ENCODE peak calls at places on chromosome 22, in six cellular contexts. One of them, this sample, is unnamed.
A peak's percentile ranks its signal among the peaks of the same experiment; 100 is the strongest.

GRCh38 chr22:31278643-31279326 is 13.5 kb downstream of the PIK3IP1 start:
- DNase-seq in transverse colon: no peak
- DNase-seq in neural crest cell: no peak
- DNase-seq in CD8-positive, alpha-beta T cell: peak; percentile 66
- DNase-seq in tibial nerve: no peak
- DNase-seq in mucosa of descending colon: no peak
- DNase-seq in this sample: no peak

GRCh38 chr22:32623943-32624342 is 149.3 kb downstream of the FBXO7 start:
- DNase-seq in transverse colon: peak; percentile 49
- DNase-seq in neural crest cell: no peak
- DNase-seq in CD8-positive, alpha-beta T cell: no peak
- DNase-seq in tibial nerve: peak; percentile 80
- DNase-seq in mucosa of descending colon: no peak
- DNase-seq in this sample: no peak

GRCh38 chr22:49667236-49667635 is 160.4 kb downstream of the BRD1 start:
- DNase-seq in transverse colon: peak; percentile 22
- DNase-seq in neural crest cell: no peak
- DNase-seq in CD8-positive, alpha-beta T cell: no peak
- DNase-seq in tibial nerve: no peak
- DNase-seq in mucosa of descending colon: no peak
- DNase-seq in this sample: no peak

GRCh38 chr22:46058591-46059519 is 81.9 kb upstream of the WNT7B start:
- DNase-seq in transverse colon: peak; percentile 9
- DNase-seq in neural crest cell: no peak
- DNase-seq in CD8-positive, alpha-beta T cell: no peak
- DNase-seq in tibial nerve: peak; percentile 12
- DNase-seq in mucosa of descending colon: peak; percentile 56
- DNase-seq in this sample: no peak

GRCh38 chr22:43013355-43014061 is 1.4 kb downstream of the PACSIN2 start:
- DNase-seq in transverse colon: no peak
- DNase-seq in neural crest cell: no peak
- DNase-seq in CD8-positive, alpha-beta T cell: no peak
- DNase-seq in tibial nerve: no peak
- DNase-seq in mucosa of descending colon: peak; percentile 21
- DNase-seq in this sample: no peak

GRCh38 chr22:48309115-48309705 is 1518.5 kb downstream of the BRD1 start:
- DNase-seq in transverse colon: no peak
- DNase-seq in neural crest cell: no peak
- DNase-seq in CD8-positive, alpha-beta T cell: no peak
- DNase-seq in tibial nerve: no peak
- DNase-seq in mucosa of descending colon: no peak
- DNase-seq in this sample: no peak

GRCh38 chr22:36201630-36202312 is at the start of gene APOL4:
- DNase-seq in transverse colon: peak; percentile 66
- DNase-seq in neural crest cell: no peak
- DNase-seq in CD8-positive, alpha-beta T cell: no peak
- DNase-seq in tibial nerve: peak; percentile 69
- DNase-seq in mucosa of descending colon: peak; percentile 76
- DNase-seq in this sample: no peak

GRCh38 chr22:30423296-30423958 is 2.1 kb upstream of the MTFP1 start:
- DNase-seq in transverse colon: peak; percentile 56
- DNase-seq in neural crest cell: no peak
- DNase-seq in CD8-positive, alpha-beta T cell: peak; percentile 53
- DNase-seq in tibial nerve: no peak
- DNase-seq in mucosa of descending colon: peak; percentile 88
- DNase-seq in this sample: no peak

GRCh38 chr22:38261478-38261803 is 11.4 kb downstream of the TMEM184B start:
- DNase-seq in transverse colon: no peak
- DNase-seq in neural crest cell: no peak
- DNase-seq in CD8-positive, alpha-beta T cell: no peak
- DNase-seq in tibial nerve: no peak
- DNase-seq in mucosa of descending colon: no peak
- DNase-seq in this sample: no peak

GRCh38 chr22:38258895-38259294 is 13.9 kb downstream of the TMEM184B start:
- DNase-seq in transverse colon: no peak
- DNase-seq in neural crest cell: no peak
- DNase-seq in CD8-positive, alpha-beta T cell: no peak
- DNase-seq in tibial nerve: no peak
- DNase-seq in mucosa of descending colon: no peak
- DNase-seq in this sample: no peak

GRCh38 chr22:38259370-38259769 is 13.4 kb downstream of the TMEM184B start:
- DNase-seq in transverse colon: no peak
- DNase-seq in neural crest cell: no peak
- DNase-seq in CD8-positive, alpha-beta T cell: no peak
- DNase-seq in tibial nerve: no peak
- DNase-seq in mucosa of descending colon: no peak
- DNase-seq in this sample: no peak

GRCh38 chr22:38262051-38262795 is 10.6 kb downstream of the TMEM184B start:
- DNase-seq in transverse colon: peak; percentile 78
- DNase-seq in neural crest cell: no peak
- DNase-seq in CD8-positive, alpha-beta T cell: peak; percentile 42
- DNase-seq in tibial nerve: no peak
- DNase-seq in mucosa of descending colon: peak; percentile 69
- DNase-seq in this sample: no peak

GRCh38 chr22:38260760-38261477 is 11.9 kb downstream of the TMEM184B start:
- DNase-seq in transverse colon: no peak
- DNase-seq in neural crest cell: no peak
- DNase-seq in CD8-positive, alpha-beta T cell: no peak
- DNase-seq in tibial nerve: no peak
- DNase-seq in mucosa of descending colon: no peak
- DNase-seq in this sample: no peak
- TF ChIP-seq CTCF in transverse colon: no peak
- TF ChIP-seq CTCF in neural crest cell: no peak
- TF ChIP-seq CTCF in CD8-positive, alpha-beta T cell: no peak
- TF ChIP-seq CTCF in tibial nerve: peak; percentile 19
- TF ChIP-seq CTCF in mucosa of descending colon: no peak
- TF ChIP-seq CTCF in this sample: no peak

DNA sequence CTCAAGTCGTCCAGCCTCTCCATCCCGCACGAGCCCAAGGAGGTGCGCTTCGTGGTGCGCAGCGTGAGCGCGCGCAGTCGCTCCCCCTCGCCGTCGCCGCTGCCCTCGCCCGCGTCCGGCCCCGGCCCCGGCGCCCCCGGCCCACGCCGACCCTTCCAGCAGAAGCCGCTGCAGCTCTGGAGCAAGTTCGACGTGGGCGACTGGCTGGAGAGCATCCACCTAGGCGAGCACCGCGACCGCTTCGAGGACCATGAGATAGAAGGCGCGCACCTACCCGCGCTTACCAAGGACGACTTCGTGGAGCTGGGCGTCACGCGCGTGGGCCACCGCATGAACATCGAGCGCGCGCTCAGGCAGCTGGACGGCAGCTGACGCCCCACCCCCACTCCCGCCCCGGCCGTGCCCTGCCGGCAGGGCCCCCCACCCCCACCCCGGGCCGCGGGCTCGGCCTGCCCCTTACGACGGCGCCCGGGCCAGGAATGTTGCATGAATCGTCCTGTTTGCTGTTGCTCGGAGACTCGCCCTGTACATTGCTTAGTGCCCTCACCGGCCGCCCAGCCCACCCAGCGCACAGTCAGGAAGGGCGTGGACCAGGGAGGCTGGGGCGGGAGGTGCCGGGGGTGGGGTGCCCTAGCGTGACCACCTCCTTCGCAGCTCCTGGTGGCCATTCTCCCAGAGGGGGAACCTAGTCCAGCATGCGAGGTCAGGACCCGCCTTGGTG is 6.9 kb upstream of the ACR start:
- DNase-seq in transverse colon: no peak
- DNase-seq in neural crest cell: no peak
- DNase-seq in CD8-positive, alpha-beta T cell: no peak
- DNase-seq in tibial nerve: peak; percentile 12
- DNase-seq in mucosa of descending colon: no peak
- DNase-seq in this sample: no peak
- TF ChIP-seq CTCF in transverse colon: no peak
- TF ChIP-seq CTCF in neural crest cell: no peak
- TF ChIP-seq CTCF in CD8-positive, alpha-beta T cell: no peak
- TF ChIP-seq CTCF in tibial nerve: no peak
- TF ChIP-seq CTCF in mucosa of descending colon: no peak
- TF ChIP-seq CTCF in this sample: no peak

DNA sequence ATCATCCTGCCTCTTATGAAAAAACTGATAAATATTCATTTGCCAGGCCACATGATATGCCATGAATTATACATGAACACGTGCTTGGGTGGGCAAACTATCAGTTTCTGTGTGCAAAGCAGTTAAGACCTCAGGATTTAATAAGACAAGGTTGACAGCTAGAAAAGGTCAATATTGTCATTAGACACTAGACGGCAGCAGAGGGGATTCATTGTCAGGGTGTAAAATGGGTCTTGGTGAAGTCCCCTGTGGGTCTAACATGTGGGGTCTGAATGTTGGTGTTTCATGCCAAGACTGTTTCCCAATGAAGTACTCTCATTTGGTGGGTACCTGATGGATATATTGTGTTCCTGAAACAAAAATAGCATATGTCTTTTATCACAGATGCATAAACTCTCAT is 111.9 kb downstream of the MYO18B start:
- DNase-seq in transverse colon: no peak
- DNase-seq in neural crest cell: no peak
- DNase-seq in CD8-positive, alpha-beta T cell: no peak
- DNase-seq in tibial nerve: no peak
- DNase-seq in mucosa of descending colon: no peak
- DNase-seq in this sample: no peak
- TF ChIP-seq CTCF in transverse colon: no peak
- TF ChIP-seq CTCF in neural crest cell: peak; percentile 56
- TF ChIP-seq CTCF in CD8-positive, alpha-beta T cell: no peak
- TF ChIP-seq CTCF in tibial nerve: no peak
- TF ChIP-seq CTCF in mucosa of descending colon: no peak
- TF ChIP-seq CTCF in this sample: peak; percentile 35

GRCh38 chr22:44116331-44116730 is 64.4 kb upstream of the PARVG start:
- DNase-seq in transverse colon: no peak
- DNase-seq in neural crest cell: no peak
- DNase-seq in CD8-positive, alpha-beta T cell: no peak
- DNase-seq in tibial nerve: no peak
- DNase-seq in mucosa of descending colon: no peak
- DNase-seq in this sample: no peak

GRCh38 chr22:44116755-44117684 is 63.7 kb upstream of the PARVG start:
- DNase-seq in transverse colon: no peak
- DNase-seq in neural crest cell: no peak
- DNase-seq in CD8-positive, alpha-beta T cell: no peak
- DNase-seq in tibial nerve: no peak
- DNase-seq in mucosa of descending colon: no peak
- DNase-seq in this sample: no peak

GRCh38 chr22:44119669-44120313 is 60.9 kb upstream of the PARVG start:
- DNase-seq in transverse colon: no peak
- DNase-seq in neural crest cell: no peak
- DNase-seq in CD8-positive, alpha-beta T cell: no peak
- DNase-seq in tibial nerve: no peak
- DNase-seq in mucosa of descending colon: no peak
- DNase-seq in this sample: no peak

GRCh38 chr22:44120314-44120704 is 60.4 kb upstream of the PARVG start:
- DNase-seq in transverse colon: no peak
- DNase-seq in neural crest cell: no peak
- DNase-seq in CD8-positive, alpha-beta T cell: no peak
- DNase-seq in tibial nerve: no peak
- DNase-seq in mucosa of descending colon: no peak
- DNase-seq in this sample: no peak

GRCh38 chr22:44118645-44119315 is 61.9 kb upstream of the PARVG start:
- DNase-seq in transverse colon: no peak
- DNase-seq in neural crest cell: no peak
- DNase-seq in CD8-positive, alpha-beta T cell: no peak
- DNase-seq in tibial nerve: no peak
- DNase-seq in mucosa of descending colon: no peak
- DNase-seq in this sample: no peak
- TF ChIP-seq CTCF in transverse colon: no peak
- TF ChIP-seq CTCF in neural crest cell: no peak
- TF ChIP-seq CTCF in CD8-positive, alpha-beta T cell: no peak
- TF ChIP-seq CTCF in tibial nerve: no peak
- TF ChIP-seq CTCF in mucosa of descending colon: no peak
- TF ChIP-seq CTCF in this sample: no peak

GRCh38 chr22:17366830-17367229 is 2.4 kb upstream of the CECR2 start:
- DNase-seq in transverse colon: peak; percentile 17
- DNase-seq in neural crest cell: peak; percentile 65
- DNase-seq in CD8-positive, alpha-beta T cell: no peak
- DNase-seq in tibial nerve: no peak
- DNase-seq in mucosa of descending colon: no peak
- DNase-seq in this sample: peak; percentile 29
- TF ChIP-seq CTCF in transverse colon: no peak
- TF ChIP-seq CTCF in neural crest cell: peak; percentile 59
- TF ChIP-seq CTCF in CD8-positive, alpha-beta T cell: no peak
- TF ChIP-seq CTCF in tibial nerve: peak; percentile 16
- TF ChIP-seq CTCF in mucosa of descending colon: no peak
- TF ChIP-seq CTCF in this sample: peak; percentile 53

GRCh38 chr22:19105867-19106802 is 16.1 kb downstream of the DGCR2 start:
- DNase-seq in transverse colon: no peak
- DNase-seq in neural crest cell: no peak
- DNase-seq in CD8-positive, alpha-beta T cell: peak; percentile 62
- DNase-seq in tibial nerve: no peak
- DNase-seq in mucosa of descending colon: no peak
- DNase-seq in this sample: no peak
- TF ChIP-seq CTCF in transverse colon: no peak
- TF ChIP-seq CTCF in neural crest cell: peak; percentile 32
- TF ChIP-seq CTCF in CD8-positive, alpha-beta T cell: peak; percentile 54
- TF ChIP-seq CTCF in tibial nerve: no peak
- TF ChIP-seq CTCF in mucosa of descending colon: no peak
- TF ChIP-seq CTCF in this sample: peak; percentile 35

GRCh38 chr22:24105661-24106060 is 75.6 kb upstream of the SUSD2 start:
- DNase-seq in transverse colon: no peak
- DNase-seq in neural crest cell: no peak
- DNase-seq in CD8-positive, alpha-beta T cell: no peak
- DNase-seq in tibial nerve: no peak
- DNase-seq in mucosa of descending colon: no peak
- DNase-seq in this sample: no peak

GRCh38 chr22:24107668-24108067 is 73.6 kb upstream of the SUSD2 start:
- DNase-seq in transverse colon: peak; percentile 71
- DNase-seq in neural crest cell: no peak
- DNase-seq in CD8-positive, alpha-beta T cell: no peak
- DNase-seq in tibial nerve: peak; percentile 78
- DNase-seq in mucosa of descending colon: peak; percentile 72
- DNase-seq in this sample: no peak

GRCh38 chr22:24106385-24107381 is 74.6 kb upstream of the SUSD2 start:
- DNase-seq in transverse colon: peak; percentile 28
- DNase-seq in neural crest cell: no peak
- DNase-seq in CD8-positive, alpha-beta T cell: peak; percentile 44
- DNase-seq in tibial nerve: no peak
- DNase-seq in mucosa of descending colon: no peak
- DNase-seq in this sample: no peak

GRCh38 chr22:24109649-24110048 is 71.6 kb upstream of the SUSD2 start:
- DNase-seq in transverse colon: peak; percentile 21
- DNase-seq in neural crest cell: no peak
- DNase-seq in CD8-positive, alpha-beta T cell: no peak
- DNase-seq in tibial nerve: no peak
- DNase-seq in mucosa of descending colon: no peak
- DNase-seq in this sample: no peak

DNA sequence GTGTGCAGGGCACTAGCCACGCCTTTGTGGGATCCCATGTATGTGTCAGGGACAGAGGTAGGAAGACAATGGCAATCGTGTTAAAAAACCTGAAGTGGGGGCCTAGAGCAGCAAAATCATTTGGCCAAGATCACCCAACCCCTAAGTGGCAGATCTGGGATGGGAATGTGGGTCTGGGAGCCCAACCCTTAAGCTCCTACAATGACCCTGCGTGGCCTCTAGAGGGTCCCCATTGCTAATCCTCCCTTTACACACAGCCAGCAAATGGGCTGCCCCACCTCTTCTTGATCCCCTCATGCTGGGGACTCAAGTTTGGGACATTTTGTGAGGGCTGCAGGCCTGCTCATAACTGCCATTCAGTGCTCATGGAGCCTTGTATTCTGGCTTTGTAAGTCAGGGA is 73.2 kb upstream of the SUSD2 start:
- DNase-seq in transverse colon: no peak
- DNase-seq in neural crest cell: no peak
- DNase-seq in CD8-positive, alpha-beta T cell: no peak
- DNase-seq in tibial nerve: no peak
- DNase-seq in mucosa of descending colon: no peak
- DNase-seq in this sample: no peak
- TF ChIP-seq CTCF in transverse colon: no peak
- TF ChIP-seq CTCF in neural crest cell: no peak
- TF ChIP-seq CTCF in CD8-positive, alpha-beta T cell: no peak
- TF ChIP-seq CTCF in tibial nerve: no peak
- TF ChIP-seq CTCF in mucosa of descending colon: no peak
- TF ChIP-seq CTCF in this sample: peak; percentile 11

This sample was measured in progenitor cell of endocrine pancreas.